ENCODE peak calls at places on chromosomes 5 and 9, in four cellular contexts. One of them, this sample, is unnamed.

GRCh38 chr5:97623441-97623840 is 440.4 kb upstream of the RIOK2 start:
- DNase-seq in neuronal stem cell: no peak
- DNase-seq in tibial nerve: no peak
- DNase-seq in smooth muscle cell of the brain vasculature: no peak
- DNase-seq in this sample: no peak

GRCh38 chr9:36154213-36154952 is 14.8 kb upstream of the CCIN start:
- DNase-seq in neuronal stem cell: no peak
- DNase-seq in tibial nerve: no peak
- DNase-seq in smooth muscle cell of the brain vasculature: no peak
- DNase-seq in this sample: no peak

GRCh38 chr9:98707158-98708102 is 1.3 kb downstream of the GABBR2 start:
- DNase-seq in neuronal stem cell: peak
- DNase-seq in tibial nerve: no peak
- DNase-seq in smooth muscle cell of the brain vasculature: no peak
- DNase-seq in this sample: no peak

GRCh38 chr9:4927043-4927471 is 58.0 kb upstream of the JAK2 start:
- DNase-seq in neuronal stem cell: no peak
- DNase-seq in tibial nerve: no peak
- DNase-seq in smooth muscle cell of the brain vasculature: no peak
- DNase-seq in this sample: no peak

GRCh38 chr5:171405615-171406014 is 13.8 kb upstream of the FGF18 start:
- DNase-seq in neuronal stem cell: no peak
- DNase-seq in tibial nerve: no peak
- DNase-seq in smooth muscle cell of the brain vasculature: no peak
- DNase-seq in this sample: no peak

GRCh38 chr5:59276886-59277514 is 616.5 kb downstream of the PDE4D start:
- DNase-seq in neuronal stem cell: no peak
- DNase-seq in tibial nerve: no peak
- DNase-seq in smooth muscle cell of the brain vasculature: no peak
- DNase-seq in this sample: no peak

GRCh38 chr5:376951-377325 is 55.4 kb downstream of the AHRR start:
- DNase-seq in neuronal stem cell: no peak
- DNase-seq in tibial nerve: no peak
- DNase-seq in smooth muscle cell of the brain vasculature: no peak
- DNase-seq in this sample: no peak

GRCh38 chr9:82600536-82601271 is 462.2 kb downstream of the RASEF start:
- DNase-seq in neuronal stem cell: no peak
- DNase-seq in tibial nerve: no peak
- DNase-seq in smooth muscle cell of the brain vasculature: peak
- DNase-seq in this sample: no peak

GRCh38 chr5:133245191-133246052 is 193.6 kb downstream of the HSPA4 start:
- DNase-seq in neuronal stem cell: no peak
- DNase-seq in tibial nerve: peak
- DNase-seq in smooth muscle cell of the brain vasculature: peak
- DNase-seq in this sample: no peak

GRCh38 chr9:84067851-84068250 is 87.2 kb downstream of the RMI1 start:
- DNase-seq in neuronal stem cell: no peak
- DNase-seq in tibial nerve: no peak
- DNase-seq in smooth muscle cell of the brain vasculature: no peak
- DNase-seq in this sample: no peak

GRCh38 chr9:38200431-38200830 is 131.4 kb upstream of the SHB start:
- DNase-seq in neuronal stem cell: no peak
- DNase-seq in tibial nerve: no peak
- DNase-seq in smooth muscle cell of the brain vasculature: no peak
- DNase-seq in this sample: no peak

GRCh38 chr5:66993448-66993847 is 203.2 kb downstream of the CD180 start:
- DNase-seq in neuronal stem cell: no peak
- DNase-seq in tibial nerve: no peak
- DNase-seq in smooth muscle cell of the brain vasculature: no peak
- DNase-seq in this sample: no peak

GRCh38 chr9:87862536-87863268 is 20.0 kb upstream of the SPATA31E1 start:
- DNase-seq in neuronal stem cell: no peak
- DNase-seq in tibial nerve: no peak
- DNase-seq in smooth muscle cell of the brain vasculature: no peak
- DNase-seq in this sample: no peak

GRCh38 chr5:96067251-96067650 is 105.6 kb upstream of the ELL2 start:
- DNase-seq in neuronal stem cell: no peak
- DNase-seq in tibial nerve: no peak
- DNase-seq in smooth muscle cell of the brain vasculature: no peak
- DNase-seq in this sample: no peak

GRCh38 chr9:91059713-91060112 is 258.1 kb downstream of the SYK start:
- DNase-seq in neuronal stem cell: no peak
- DNase-seq in tibial nerve: no peak
- DNase-seq in smooth muscle cell of the brain vasculature: no peak
- DNase-seq in this sample: no peak

GRCh38 chr5:760363-761205 is 23.9 kb downstream of the ZDHHC11B start:
- DNase-seq in neuronal stem cell: no peak
- DNase-seq in tibial nerve: no peak
- DNase-seq in smooth muscle cell of the brain vasculature: no peak
- DNase-seq in this sample: peak

GRCh38 chr5:103450333-103451061 is 112.1 kb downstream of the NUDT12 start:
- DNase-seq in neuronal stem cell: no peak
- DNase-seq in tibial nerve: no peak
- DNase-seq in smooth muscle cell of the brain vasculature: no peak
- DNase-seq in this sample: no peak

GRCh38 chr9:130689937-130690700 is 3.5 kb upstream of the EXOSC2 start:
- DNase-seq in neuronal stem cell: no peak
- DNase-seq in tibial nerve: peak
- DNase-seq in smooth muscle cell of the brain vasculature: no peak
- DNase-seq in this sample: no peak

GRCh38 chr9:113636165-113636564 is 172.6 kb downstream of the RGS3 start:
- DNase-seq in neuronal stem cell: no peak
- DNase-seq in tibial nerve: no peak
- DNase-seq in smooth muscle cell of the brain vasculature: no peak
- DNase-seq in this sample: peak

GRCh38 chr5:67211926-67212325 is 15.3 kb upstream of the CD180 start:
- DNase-seq in neuronal stem cell: no peak
- DNase-seq in tibial nerve: no peak
- DNase-seq in smooth muscle cell of the brain vasculature: no peak
- DNase-seq in this sample: no peak

GRCh38 chr9:4269872-4270271 is 30.0 kb downstream of the GLIS3 start:
- DNase-seq in neuronal stem cell: no peak
- DNase-seq in tibial nerve: no peak
- DNase-seq in smooth muscle cell of the brain vasculature: no peak
- DNase-seq in this sample: no peak

GRCh38 chr9:29456940-29457339 is 1883.7 kb upstream of the C9orf72 start:
- DNase-seq in neuronal stem cell: no peak
- DNase-seq in tibial nerve: no peak
- DNase-seq in smooth muscle cell of the brain vasculature: no peak
- DNase-seq in this sample: no peak

GRCh38 chr9:21854119-21854518 is 51.7 kb downstream of the MTAP start:
- DNase-seq in neuronal stem cell: no peak
- DNase-seq in tibial nerve: no peak
- DNase-seq in smooth muscle cell of the brain vasculature: no peak
- DNase-seq in this sample: no peak

GRCh38 chr5:72167790-72168189 is 60.5 kb downstream of the MAP1B start:
- DNase-seq in neuronal stem cell: no peak
- DNase-seq in tibial nerve: no peak
- DNase-seq in smooth muscle cell of the brain vasculature: no peak
- DNase-seq in this sample: no peak

GRCh38 chr5:66013906-66014305 is 87.5 kb downstream of the ERBIN start:
- DNase-seq in neuronal stem cell: no peak
- DNase-seq in tibial nerve: no peak
- DNase-seq in smooth muscle cell of the brain vasculature: no peak
- DNase-seq in this sample: no peak

GRCh38 chr5:150497274-150497988 is 10.5 kb upstream of the NDST1 start:
- DNase-seq in neuronal stem cell: no peak
- DNase-seq in tibial nerve: peak
- DNase-seq in smooth muscle cell of the brain vasculature: peak
- DNase-seq in this sample: no peak

GRCh38 chr9:17216011-17216410 is 81.2 kb downstream of the CNTLN start:
- DNase-seq in neuronal stem cell: no peak
- DNase-seq in tibial nerve: no peak
- DNase-seq in smooth muscle cell of the brain vasculature: no peak
- DNase-seq in this sample: no peak

GRCh38 chr5:83972236-83972635 is 251.6 kb upstream of the HAPLN1 start:
- DNase-seq in neuronal stem cell: no peak
- DNase-seq in tibial nerve: no peak
- DNase-seq in smooth muscle cell of the brain vasculature: no peak
- DNase-seq in this sample: no peak

GRCh38 chr5:104998169-104998568 is 1435.6 kb upstream of the NUDT12 start:
- DNase-seq in neuronal stem cell: no peak
- DNase-seq in tibial nerve: no peak
- DNase-seq in smooth muscle cell of the brain vasculature: no peak
- DNase-seq in this sample: no peak

GRCh38 chr5:172957458-172957857 is 1.8 kb upstream of the RPL26L1 start:
- DNase-seq in neuronal stem cell: no peak
- DNase-seq in tibial nerve: no peak
- DNase-seq in smooth muscle cell of the brain vasculature: no peak
- DNase-seq in this sample: no peak

GRCh38 chr5:140114341-140115185 is 654 bp downstream of the PURA start:
- DNase-seq in neuronal stem cell: peak
- DNase-seq in tibial nerve: peak
- DNase-seq in smooth muscle cell of the brain vasculature: no peak
- DNase-seq in this sample: peak

GRCh38 chr5:82886911-82887310 is 190.3 kb downstream of the TMEM167A start:
- DNase-seq in neuronal stem cell: no peak
- DNase-seq in tibial nerve: no peak
- DNase-seq in smooth muscle cell of the brain vasculature: no peak
- DNase-seq in this sample: no peak

GRCh38 chr5:97501965-97502305 is 318.9 kb upstream of the RIOK2 start:
- DNase-seq in neuronal stem cell: no peak
- DNase-seq in tibial nerve: no peak
- DNase-seq in smooth muscle cell of the brain vasculature: no peak
- DNase-seq in this sample: no peak

GRCh38 chr5:153711755-153712154 is 221.3 kb downstream of the GRIA1 start:
- DNase-seq in neuronal stem cell: no peak
- DNase-seq in tibial nerve: no peak
- DNase-seq in smooth muscle cell of the brain vasculature: no peak
- DNase-seq in this sample: no peak

GRCh38 chr9:125538092-125538473 is 168.9 kb downstream of the MAPKAP1 start:
- DNase-seq in neuronal stem cell: no peak
- DNase-seq in tibial nerve: no peak
- DNase-seq in smooth muscle cell of the brain vasculature: peak
- DNase-seq in this sample: no peak

GRCh38 chr5:85545129-85545528 is 1072.6 kb upstream of the COX7C start:
- DNase-seq in neuronal stem cell: peak
- DNase-seq in tibial nerve: no peak
- DNase-seq in smooth muscle cell of the brain vasculature: no peak
- DNase-seq in this sample: no peak

GRCh38 chr5:173530547-173530946 is 85.9 kb downstream of the BOD1 start:
- DNase-seq in neuronal stem cell: no peak
- DNase-seq in tibial nerve: no peak
- DNase-seq in smooth muscle cell of the brain vasculature: no peak
- DNase-seq in this sample: no peak

GRCh38 chr5:4855889-4856288 is 284.2 kb upstream of the ADAMTS16 start:
- DNase-seq in neuronal stem cell: no peak
- DNase-seq in tibial nerve: no peak
- DNase-seq in smooth muscle cell of the brain vasculature: no peak
- DNase-seq in this sample: no peak

GRCh38 chr9:32672478-32672877 is 37.0 kb upstream of the TAF1L start:
- DNase-seq in neuronal stem cell: no peak
- DNase-seq in tibial nerve: no peak
- DNase-seq in smooth muscle cell of the brain vasculature: no peak
- DNase-seq in this sample: no peak

GRCh38 chr5:42855386-42855785 is 43.7 kb upstream of the SELENOP start:
- DNase-seq in neuronal stem cell: no peak
- DNase-seq in tibial nerve: no peak
- DNase-seq in smooth muscle cell of the brain vasculature: no peak
- DNase-seq in this sample: no peak

This sample was measured in mesenteric fat pad.